ENCODE peak calls at places on chromosome 12, in five cellular contexts. One of them, this sample, is unnamed. For H3K4me1 and H3K36me3, the result is how much of the 10 kb centered on the place peaks cover.

GRCh38 chr12:127381043-127381668 is 885.8 kb upstream of the TMEM132C start:
- DNase-seq in CD4-positive, alpha-beta memory T cell: peak
- DNase-seq in left lung: peak
- DNase-seq in lower lobe of right lung: no peak
- DNase-seq in PC-9: no peak
- DNase-seq in this sample: no peak

GRCh38 chr12:47949441-47950341 is 13.7 kb upstream of the TMEM106C start:
- DNase-seq in left lung: peak
- DNase-seq in CD4-positive, alpha-beta memory T cell: peak
- DNase-seq in PC-9: peak
- DNase-seq in lower lobe of right lung: peak
- DNase-seq in this sample: peak

GRCh38 chr12:80041071-80041470 is 58.3 kb upstream of the OTOGL start:
- DNase-seq in CD4-positive, alpha-beta memory T cell: no peak
- DNase-seq in PC-9: no peak
- DNase-seq in lower lobe of right lung: no peak
- DNase-seq in left lung: no peak
- DNase-seq in this sample: no peak

GRCh38 chr12:51368640-51369517 is 22.3 kb downstream of the GALNT6 start:
- DNase-seq in PC-9: no peak
- DNase-seq in lower lobe of right lung: peak
- DNase-seq in left lung: peak
- DNase-seq in CD4-positive, alpha-beta memory T cell: peak
- DNase-seq in this sample: no peak

GRCh38 chr12:81078469-81079196 is 754 bp downstream of the ACSS3 start:
- DNase-seq in lower lobe of right lung: no peak
- DNase-seq in PC-9: no peak
- DNase-seq in left lung: peak
- DNase-seq in CD4-positive, alpha-beta memory T cell: no peak
- DNase-seq in this sample: no peak

GRCh38 chr12:63319936-63320633 is 169.1 kb upstream of the AVPR1A start:
- DNase-seq in PC-9: no peak
- DNase-seq in left lung: no peak
- DNase-seq in CD4-positive, alpha-beta memory T cell: no peak
- DNase-seq in lower lobe of right lung: no peak
- DNase-seq in this sample: no peak

GRCh38 chr12:88947486-88948043 is 367.3 kb upstream of the KITLG start:
- DNase-seq in PC-9: no peak
- DNase-seq in CD4-positive, alpha-beta memory T cell: no peak
- DNase-seq in left lung: no peak
- DNase-seq in lower lobe of right lung: no peak
- DNase-seq in this sample: no peak

GRCh38 chr12:43112101-43112661 is 439.8 kb downstream of the ADAMTS20 start:
- DNase-seq in CD4-positive, alpha-beta memory T cell: no peak
- DNase-seq in left lung: no peak
- DNase-seq in PC-9: no peak
- DNase-seq in lower lobe of right lung: no peak
- DNase-seq in this sample: no peak

GRCh38 chr12:116201908-116202307 is 75.6 kb downstream of the MED13L start:
- DNase-seq in left lung: no peak
- DNase-seq in CD4-positive, alpha-beta memory T cell: no peak
- DNase-seq in lower lobe of right lung: no peak
- DNase-seq in PC-9: no peak
- DNase-seq in this sample: no peak

GRCh38 chr12:117526756-117527479 is 165.5 kb upstream of the NOS1 start:
- DNase-seq in left lung: no peak
- DNase-seq in lower lobe of right lung: no peak
- DNase-seq in PC-9: no peak
- DNase-seq in CD4-positive, alpha-beta memory T cell: no peak
- DNase-seq in this sample: no peak

GRCh38 chr12:120917748-120918147 is 13.6 kb upstream of the SPPL3 start:
- DNase-seq in left lung: no peak
- DNase-seq in lower lobe of right lung: no peak
- DNase-seq in PC-9: no peak
- DNase-seq in CD4-positive, alpha-beta memory T cell: no peak
- DNase-seq in this sample: no peak

GRCh38 chr12:108696111-108696995 is 35.0 kb downstream of the CORO1C start:
- DNase-seq in PC-9: peak
- DNase-seq in lower lobe of right lung: no peak
- DNase-seq in left lung: no peak
- DNase-seq in CD4-positive, alpha-beta memory T cell: no peak
- DNase-seq in this sample: no peak

GRCh38 chr12:108693186-108693585 is 38.1 kb downstream of the CORO1C start:
- DNase-seq in lower lobe of right lung: no peak
- DNase-seq in PC-9: no peak
- DNase-seq in CD4-positive, alpha-beta memory T cell: no peak
- DNase-seq in left lung: no peak
- DNase-seq in this sample: no peak

GRCh38 chr12:108693781-108694180 is 37.5 kb downstream of the CORO1C start:
- DNase-seq in left lung: no peak
- DNase-seq in CD4-positive, alpha-beta memory T cell: no peak
- DNase-seq in PC-9: no peak
- DNase-seq in lower lobe of right lung: no peak
- DNase-seq in this sample: no peak

GRCh38 chr12:108696996-108697290 is 34.4 kb downstream of the CORO1C start:
- DNase-seq in CD4-positive, alpha-beta memory T cell: no peak
- DNase-seq in lower lobe of right lung: no peak
- DNase-seq in PC-9: no peak
- DNase-seq in left lung: no peak
- DNase-seq in this sample: no peak

GRCh38 chr12:108694812-108695278 is 36.5 kb downstream of the CORO1C start:
- DNase-seq in left lung: no peak
- DNase-seq in PC-9: no peak
- DNase-seq in CD4-positive, alpha-beta memory T cell: no peak
- DNase-seq in lower lobe of right lung: no peak
- DNase-seq in this sample: no peak
- H3K4me1 ChIP-seq in left lung: half or more
- H3K4me1 ChIP-seq in PC-9: under half
- H3K4me1 ChIP-seq in CD4-positive, alpha-beta memory T cell: under half
- H3K4me1 ChIP-seq in lower lobe of right lung: half or more
- H3K4me1 ChIP-seq in this sample: under half

DNA sequence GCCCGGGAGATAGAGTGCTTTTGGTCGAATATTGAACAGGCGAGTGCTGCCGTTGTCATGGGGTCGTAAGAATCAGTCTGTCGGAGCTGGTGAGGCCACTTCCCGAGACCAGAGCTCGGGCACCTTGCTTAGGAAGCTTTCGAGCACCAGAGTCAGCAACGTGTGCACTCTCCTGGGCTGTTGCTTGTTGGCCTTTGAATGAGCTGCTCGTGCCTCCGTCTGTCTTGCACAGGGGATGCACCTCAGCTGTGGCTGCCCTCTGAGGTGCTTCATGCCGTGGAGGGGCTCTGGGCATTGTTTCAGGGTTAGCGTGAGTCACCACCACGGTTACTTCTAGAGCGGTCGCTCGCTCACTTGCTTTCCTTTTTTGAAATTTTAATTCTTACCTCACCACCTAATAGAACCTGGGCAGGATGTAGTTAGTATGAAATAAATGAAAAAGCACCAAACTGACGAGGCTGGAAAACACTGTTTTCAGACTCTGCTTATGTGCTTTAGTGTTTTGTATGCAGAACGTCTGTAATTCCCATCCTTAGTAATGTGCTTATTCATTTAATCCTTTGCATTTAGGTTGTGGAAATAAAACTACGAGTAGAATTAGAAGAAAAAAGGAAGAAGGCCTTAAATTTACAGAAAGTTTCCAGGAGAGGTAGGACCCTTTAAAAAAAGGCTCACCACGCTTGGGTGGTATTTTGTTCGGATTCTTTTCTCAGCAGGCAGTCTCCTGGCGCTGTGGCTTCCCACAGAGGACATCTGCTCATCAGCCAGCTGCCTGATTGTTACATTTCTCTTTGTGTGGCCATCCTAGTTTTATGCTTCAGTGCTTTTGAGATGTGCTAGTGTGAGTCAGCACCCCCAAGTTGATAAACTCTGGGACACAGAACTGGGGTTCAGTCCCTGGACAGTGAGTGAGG is 40.6 kb downstream of the EP400 start:
- DNase-seq in PC-9: no peak
- DNase-seq in left lung: no peak
- DNase-seq in lower lobe of right lung: no peak
- DNase-seq in CD4-positive, alpha-beta memory T cell: no peak
- DNase-seq in this sample: no peak
- H3K36me3 ChIP-seq in PC-9: under half
- H3K36me3 ChIP-seq in left lung: under half
- H3K36me3 ChIP-seq in lower lobe of right lung: half or more
- H3K36me3 ChIP-seq in CD4-positive, alpha-beta memory T cell: half or more
- H3K36me3 ChIP-seq in this sample: under half

GRCh38 chr12:106445981-106446380 is 88.4 kb downstream of the POLR3B start:
- DNase-seq in PC-9: no peak
- DNase-seq in CD4-positive, alpha-beta memory T cell: no peak
- DNase-seq in lower lobe of right lung: no peak
- DNase-seq in left lung: no peak
- DNase-seq in this sample: no peak
- H3K4me1 ChIP-seq in PC-9: under half
- H3K4me1 ChIP-seq in CD4-positive, alpha-beta memory T cell: under half
- H3K4me1 ChIP-seq in lower lobe of right lung: under half
- H3K4me1 ChIP-seq in left lung: under half
- H3K4me1 ChIP-seq in this sample: under half

GRCh38 chr12:57092876-57093411 is 4.0 kb downstream of the NAB2 start:
- DNase-seq in lower lobe of right lung: no peak
- DNase-seq in left lung: no peak
- DNase-seq in PC-9: no peak
- DNase-seq in CD4-positive, alpha-beta memory T cell: no peak
- DNase-seq in this sample: no peak
- H3K36me3 ChIP-seq in lower lobe of right lung: half or more
- H3K36me3 ChIP-seq in left lung: under half
- H3K36me3 ChIP-seq in PC-9: under half
- H3K36me3 ChIP-seq in CD4-positive, alpha-beta memory T cell: under half
- H3K36me3 ChIP-seq in this sample: under half

GRCh38 chr12:122935318-122935717 is 30.9 kb downstream of the ABCB9 start:
- DNase-seq in CD4-positive, alpha-beta memory T cell: no peak
- DNase-seq in left lung: no peak
- DNase-seq in PC-9: no peak
- DNase-seq in lower lobe of right lung: no peak
- DNase-seq in this sample: no peak
- H3K4me1 ChIP-seq in CD4-positive, alpha-beta memory T cell: under half
- H3K4me1 ChIP-seq in left lung: under half
- H3K4me1 ChIP-seq in PC-9: under half
- H3K4me1 ChIP-seq in lower lobe of right lung: under half
- H3K4me1 ChIP-seq in this sample: under half

DNA sequence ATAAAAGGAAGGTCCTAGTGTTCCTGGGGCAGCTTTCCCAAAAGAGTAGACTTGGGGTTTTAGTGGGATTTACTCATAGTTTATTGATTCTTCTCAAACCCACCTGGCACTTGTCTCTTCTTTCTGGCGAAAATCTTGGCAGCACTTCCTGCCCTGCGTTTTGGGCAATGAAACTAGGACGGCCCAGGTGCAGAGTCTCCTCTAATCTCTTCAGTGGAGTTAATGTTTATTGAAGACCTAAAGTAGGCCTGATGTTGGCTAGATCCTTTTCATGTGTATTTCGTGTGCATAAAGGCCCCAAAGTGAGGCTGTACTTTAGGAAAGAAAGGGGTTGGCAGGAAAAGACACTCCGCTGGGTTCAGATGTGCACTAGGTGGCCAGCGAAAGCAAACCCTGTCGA is 5.1 kb downstream of the WNT5B start:
- DNase-seq in left lung: no peak
- DNase-seq in CD4-positive, alpha-beta memory T cell: no peak
- DNase-seq in PC-9: no peak
- DNase-seq in lower lobe of right lung: no peak
- DNase-seq in this sample: no peak
- H3K36me3 ChIP-seq in left lung: under half
- H3K36me3 ChIP-seq in CD4-positive, alpha-beta memory T cell: under half
- H3K36me3 ChIP-seq in PC-9: under half
- H3K36me3 ChIP-seq in lower lobe of right lung: under half
- H3K36me3 ChIP-seq in this sample: under half

GRCh38 chr12:111781085-111781658 is 14.4 kb downstream of the ALDH2 start:
- DNase-seq in PC-9: no peak
- DNase-seq in left lung: peak
- DNase-seq in lower lobe of right lung: no peak
- DNase-seq in CD4-positive, alpha-beta memory T cell: no peak
- DNase-seq in this sample: no peak
- H3K4me1 ChIP-seq in PC-9: under half
- H3K4me1 ChIP-seq in left lung: half or more
- H3K4me1 ChIP-seq in lower lobe of right lung: half or more
- H3K4me1 ChIP-seq in CD4-positive, alpha-beta memory T cell: under half
- H3K4me1 ChIP-seq in this sample: under half